ENCODE peak calls at places on chromosomes 4 and X, in ten cellular contexts. T, Z, H, C, S, N, G, I, W and E are unnamed samples.

GRCh38 chr4:42048394-42048793 is 58.1 kb downstream of the SLC30A9 start:
- DNase-seq in T (no peak), Z (no peak), H (no peak), C (no peak), S (no peak), N (no peak), G (no peak), I (no peak), W (peak; percentile 76), E (no peak)

GRCh38 chrX:26664919-26665318 is 448.9 kb downstream of the MAGEB5 start:
- DNase-seq in T (no peak), Z (no peak), H (no peak), C (no peak), S (no peak), N (no peak), G (no peak), I (no peak), W (no peak), E (no peak)

GRCh38 chr4:182847956-182848450 is 69.2 kb downstream of the DCTD start:
- DNase-seq in T (no peak), Z (no peak), H (no peak), C (no peak), S (no peak), N (no peak), G (no peak), I (no peak), W (no peak), E (no peak)

GRCh38 chr4:6617246-6617645 is 23.2 kb upstream of the MRFAP1 start:
- DNase-seq in T (no peak), Z (no peak), H (no peak), C (no peak), S (no peak), N (no peak), G (no peak), I (no peak), W (no peak), E (no peak)

GRCh38 chrX:69496143-69496542 is 8.0 kb upstream of the NALF2 start:
- DNase-seq in T (no peak), Z (no peak), H (no peak), C (no peak), S (peak; percentile 2), N (no peak), G (no peak), I (no peak), W (no peak), E (no peak)

GRCh38 chr4:70855464-70855863 is 15.8 kb upstream of the GRSF1 start:
- DNase-seq in T (no peak), Z (no peak), H (no peak), C (no peak), S (no peak), N (no peak), G (no peak), I (no peak), W (no peak), E (no peak)

GRCh38 chr4:10917475-10918103 is 233.0 kb upstream of the CLNK start:
- DNase-seq in T (no peak), Z (no peak), H (peak; percentile 73), C (no peak), S (no peak), N (no peak), G (no peak), I (no peak), W (no peak), E (no peak)

GRCh38 chrX:11465648-11466411 is 172.6 kb downstream of the AMELX start:
- DNase-seq in T (no peak), Z (no peak), H (no peak), C (no peak), S (no peak), N (no peak), G (no peak), I (no peak), W (peak; percentile 36), E (no peak)

GRCh38 chr4:38949416-38950051 is 81.9 kb downstream of the FAM114A1 start:
- DNase-seq in T (no peak), Z (peak; percentile 7), H (no peak), C (no peak), S (no peak), N (no peak), G (peak; percentile 65), I (no peak), W (peak; percentile 40), E (no peak)

GRCh38 chr4:47061435-47061834 is 30.1 kb downstream of the GABRB1 start:
- DNase-seq in T (no peak), Z (no peak), H (no peak), C (no peak), S (no peak), N (no peak), G (no peak), I (no peak), W (peak; percentile 47), E (no peak)

GRCh38 chr4:144449623-144450022 is 196.3 kb upstream of the HHIP start:
- DNase-seq in T (no peak), Z (no peak), H (no peak), C (no peak), S (no peak), N (no peak), G (no peak), I (no peak), W (peak; percentile 8), E (peak; percentile 74)

GRCh38 chr4:40134206-40134917 is 62.5 kb upstream of the RHOH start:
- DNase-seq in T (no peak), Z (no peak), H (no peak), C (no peak), S (no peak), N (no peak), G (no peak), I (no peak), W (no peak), E (no peak)

GRCh38 chr4:85970535-85970934 is 389.3 kb downstream of the MAPK10 start:
- DNase-seq in T (no peak), Z (no peak), H (no peak), C (no peak), S (no peak), N (no peak), G (no peak), I (no peak), W (no peak), E (no peak)

GRCh38 chrX:116384406-116384805 is 52.0 kb upstream of the SLC6A14 start:
- DNase-seq in T (no peak), Z (no peak), H (no peak), C (no peak), S (no peak), N (no peak), G (no peak), I (no peak), W (no peak), E (no peak)

GRCh38 chr4:151671541-151672059 is 89.2 kb downstream of the GATB start:
- DNase-seq in T (no peak), Z (no peak), H (no peak), C (no peak), S (peak; percentile 9), N (no peak), G (no peak), I (no peak), W (no peak), E (no peak)

GRCh38 chr4:76704133-76704881 is 193.6 kb downstream of the SOWAHB start:
- DNase-seq in T (no peak), Z (no peak), H (no peak), C (no peak), S (no peak), N (no peak), G (no peak), I (no peak), W (peak; percentile 67), E (no peak)

GRCh38 chr4:26573389-26573794 is 10.5 kb upstream of the TBC1D19 start:
- DNase-seq in T (peak; percentile 25), Z (no peak), H (no peak), C (no peak), S (no peak), N (no peak), G (no peak), I (no peak), W (no peak), E (no peak)

GRCh38 chrX:43165343-43165920 is 387.5 kb upstream of the PPP1R2C start:
- DNase-seq in T (no peak), Z (no peak), H (no peak), C (no peak), S (no peak), N (peak; percentile 0), G (no peak), I (no peak), W (no peak), E (no peak)

GRCh38 chr4:168550071-168550766 is 53.4 kb downstream of the PALLD start:
- DNase-seq in T (no peak), Z (no peak), H (no peak), C (no peak), S (no peak), N (no peak), G (no peak), I (no peak), W (peak; percentile 66), E (no peak)

GRCh38 chr4:153115322-153116100 is 88.7 kb upstream of the TRIM2 start:
- DNase-seq in T (peak; percentile 89), Z (peak; percentile 50), H (no peak), C (no peak), S (no peak), N (peak; percentile 66), G (peak; percentile 90), I (peak; percentile 43), W (peak; percentile 82), E (no peak)

GRCh38 chr4:25367004-25367621 is 9.9 kb upstream of the ANAPC4 start:
- DNase-seq in T (no peak), Z (no peak), H (peak; percentile 12), C (no peak), S (no peak), N (no peak), G (peak; percentile 21), I (no peak), W (peak; percentile 44), E (no peak)

GRCh38 chr4:3869661-3870566 is 103.7 kb downstream of the ADRA2C start:
- DNase-seq in T (no peak), Z (no peak), H (no peak), C (no peak), S (no peak), N (no peak), G (no peak), I (no peak), W (peak; percentile 18), E (peak; percentile 71)

GRCh38 chr4:159045321-159045720 is 57.6 kb upstream of the RAPGEF2 start:
- DNase-seq in T (no peak), Z (no peak), H (no peak), C (no peak), S (no peak), N (no peak), G (no peak), I (no peak), W (no peak), E (no peak)

GRCh38 chrX:64204701-64205440 is 637 bp downstream of the AMER1 start:
- DNase-seq in T (peak; percentile 55), Z (no peak), H (no peak), C (peak; percentile 48), S (peak; percentile 11), N (no peak), G (peak; percentile 10), I (no peak), W (peak; percentile 36), E (peak; percentile 75)

GRCh38 chrX:137432609-137433008 is 133.3 kb upstream of the ZIC3 start:
- DNase-seq in T (peak; percentile 7), Z (no peak), H (peak; percentile 26), C (no peak), S (no peak), N (no peak), G (no peak), I (no peak), W (no peak), E (no peak)

GRCh38 chr4:40395908-40396806 is 61.0 kb downstream of the CHRNA9 start:
- DNase-seq in T (no peak), Z (no peak), H (no peak), C (no peak), S (no peak), N (no peak), G (no peak), I (no peak), W (no peak), E (no peak)

GRCh38 chr4:143335979-143336827 is 473 bp upstream of the GAB1 start:
- DNase-seq in T (peak; percentile 49), Z (peak; percentile 27), H (peak; percentile 56), C (peak; percentile 91), S (peak; percentile 88), N (no peak), G (peak; percentile 29), I (no peak), W (peak; percentile 87), E (peak; percentile 93)

GRCh38 chr4:153142700-153143438 is 61.4 kb upstream of the TRIM2 start:
- DNase-seq in T (peak; percentile 76), Z (peak; percentile 32), H (peak; percentile 67), C (peak; percentile 76), S (peak; percentile 61), N (peak; percentile 27), G (peak; percentile 68), I (no peak), W (peak; percentile 75), E (peak; percentile 75)